ENCODE peak calls at places on chromosomes 7 and 10, in ten cellular contexts. C is pancreas; S is OCI-LY7; X is left ventricle myocardium inferior; M is endothelial cell of umbilical vein; H is CD8-positive, alpha-beta T cell; V is A549; D is esophagus squamous epithelium; N is aorta; I is MG63. R is an unnamed sample.
A peak's percentile ranks its signal among the peaks of the same experiment; 100 is the strongest.

GRCh38 chr7:823639-824038 is 8.6 kb upstream of the SUN1 start:
- DNase-seq in C (no peak), S (no peak), X (no peak), M (peak; percentile 21), H (no peak), V (no peak), D (no peak), N (peak; percentile 32), I (no peak), R (no peak)

GRCh38 chr10:94125856-94126255 is 132.1 kb downstream of the PLCE1 start:
- DNase-seq in C (no peak), S (no peak), X (no peak), M (no peak), H (no peak), V (no peak), D (no peak), N (no peak), I (no peak), R (no peak)

GRCh38 chr10:134743-135600 is at the start of gene ZMYND11:
- DNase-seq in C (peak; percentile 73), S (peak; percentile 51), X (peak; percentile 76), M (peak; percentile 54), H (peak; percentile 72), V (no peak), D (no peak), N (peak; percentile 76), I (peak; percentile 72), R (peak; percentile 64)

GRCh38 chr7:46322937-46323336 is 401.9 kb upstream of the IGFBP3 start:
- DNase-seq in C (no peak), S (no peak), X (no peak), M (no peak), H (no peak), V (no peak), D (no peak), N (no peak), I (no peak), R (no peak)

GRCh38 chr10:132468201-132468600 is 69.4 kb upstream of the INPP5A start:
- DNase-seq in C (no peak), S (no peak), X (peak; percentile 5), M (no peak), H (no peak), V (no peak), D (no peak), N (no peak), I (no peak), R (no peak)

GRCh38 chr7:28044825-28045224 is 135.8 kb downstream of the JAZF1 start:
- DNase-seq in C (no peak), S (no peak), X (no peak), M (no peak), H (no peak), V (no peak), D (no peak), N (no peak), I (no peak), R (no peak)

GRCh38 chr10:97780991-97781540 is 9.3 kb upstream of the SFRP5 start:
- DNase-seq in C (no peak), S (no peak), X (no peak), M (no peak), H (no peak), V (no peak), D (no peak), N (no peak), I (peak; percentile 19), R (no peak)

GRCh38 chr10:100081075-100082001 is at the start of gene CPN1:
- DNase-seq in C (no peak), S (no peak), X (no peak), M (no peak), H (no peak), V (no peak), D (no peak), N (no peak), I (no peak), R (no peak)

GRCh38 chr10:86668297-86669165 is at the start of gene LDB3:
- DNase-seq in C (no peak), S (peak; percentile 87), X (peak; percentile 80), M (no peak), H (no peak), V (no peak), D (no peak), N (peak; percentile 85), I (peak; percentile 58), R (no peak)

GRCh38 chr10:114347191-114347739 is 57.0 kb downstream of the AFAP1L2 start:
- DNase-seq in C (no peak), S (no peak), X (no peak), M (no peak), H (no peak), V (no peak), D (no peak), N (no peak), I (no peak), R (no peak)

GRCh38 chr7:132500727-132501410 is 75.4 kb downstream of the PLXNA4 start:
- DNase-seq in C (no peak), S (no peak), X (peak; percentile 71), M (peak; percentile 95), H (no peak), V (no peak), D (no peak), N (peak; percentile 86), I (peak; percentile 54), R (no peak)

GRCh38 chr10:124560377-124560776 is 98.8 kb downstream of the LHPP start:
- DNase-seq in C (no peak), S (no peak), X (peak; percentile 65), M (no peak), H (no peak), V (no peak), D (no peak), N (peak; percentile 75), I (no peak), R (no peak)

GRCh38 chr10:63072951-63073350 is 60.2 kb upstream of the NRBF2 start:
- DNase-seq in C (no peak), S (no peak), X (no peak), M (no peak), H (no peak), V (no peak), D (no peak), N (no peak), I (no peak), R (no peak)

GRCh38 chr10:30980951-30981616 is 50.6 kb downstream of the ZNF438 start:
- DNase-seq in C (peak; percentile 66), S (no peak), X (peak; percentile 53), M (peak; percentile 91), H (no peak), V (no peak), D (no peak), N (no peak), I (peak; percentile 67), R (no peak)

DNA sequence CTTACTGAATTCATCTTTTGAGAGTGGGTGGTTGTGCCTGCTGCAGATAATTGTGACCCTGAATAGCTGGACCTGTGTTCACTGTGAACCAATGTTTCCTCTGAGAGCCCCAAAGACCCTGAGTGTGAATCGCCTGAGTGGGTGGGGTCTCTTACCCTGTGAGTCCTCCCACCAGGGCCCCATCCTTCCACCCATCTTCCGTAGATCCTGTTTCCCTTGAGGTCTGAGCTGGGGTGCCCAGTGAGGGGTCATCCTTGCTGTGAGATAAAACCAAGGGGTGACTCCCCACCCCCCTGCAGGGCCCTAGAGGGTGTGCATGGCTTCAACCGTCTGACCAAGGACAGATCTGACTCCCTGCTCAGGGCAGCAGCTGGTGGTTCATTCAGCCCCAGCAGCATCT is 78.0 kb upstream of the ZNF479 start:
- DNase-seq in C (no peak), S (no peak), X (no peak), M (no peak), H (no peak), V (no peak), D (no peak), N (no peak), I (no peak), R (no peak)
- H3K9me3 ChIP-seq in C (no peaks in the 10 kb centered on the region), S (no peaks in the 10 kb centered on the region), X (peaks cover 56% of the 10 kb centered on the region), M (peaks cover 3% of the 10 kb centered on the region), H (no peaks in the 10 kb centered on the region), V (peaks cover 3% of the 10 kb centered on the region), D (peaks cover 12% of the 10 kb centered on the region), N (no peaks in the 10 kb centered on the region), I (no peaks in the 10 kb centered on the region), R (no peaks in the 10 kb centered on the region)

DNA sequence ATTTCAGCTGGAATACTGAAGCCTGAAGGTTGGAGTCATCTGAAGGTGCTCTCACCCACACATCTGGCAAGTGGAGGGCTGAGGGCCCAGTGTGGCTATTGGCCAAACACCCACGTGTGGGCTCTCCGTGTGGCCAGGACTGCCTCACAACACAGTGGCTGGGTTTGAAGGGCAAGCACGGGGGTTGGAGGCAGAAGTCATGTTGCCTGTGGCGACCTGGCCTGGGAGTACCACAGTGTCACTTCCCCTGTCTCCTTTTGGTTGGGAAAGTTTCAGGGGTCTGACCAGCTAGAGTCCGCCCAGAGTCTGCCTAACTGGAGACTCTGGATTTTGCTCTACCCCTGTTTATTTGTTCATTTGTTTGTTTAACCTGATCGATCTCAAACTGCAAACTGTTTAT is 169.5 kb downstream of the DNAJB6 start:
- DNase-seq in C (no peak), S (no peak), X (no peak), M (no peak), H (no peak), V (no peak), D (no peak), N (no peak), I (no peak), R (no peak)
- H3K9me3 ChIP-seq in C (no peaks in the 10 kb centered on the region), S (no peaks in the 10 kb centered on the region), X (peaks cover 33% of the 10 kb centered on the region), M (no peaks in the 10 kb centered on the region), H (no peaks in the 10 kb centered on the region), V (peaks cover 16% of the 10 kb centered on the region), D (no peaks in the 10 kb centered on the region), N (no peaks in the 10 kb centered on the region), I (no peaks in the 10 kb centered on the region), R (no peaks in the 10 kb centered on the region)

DNA sequence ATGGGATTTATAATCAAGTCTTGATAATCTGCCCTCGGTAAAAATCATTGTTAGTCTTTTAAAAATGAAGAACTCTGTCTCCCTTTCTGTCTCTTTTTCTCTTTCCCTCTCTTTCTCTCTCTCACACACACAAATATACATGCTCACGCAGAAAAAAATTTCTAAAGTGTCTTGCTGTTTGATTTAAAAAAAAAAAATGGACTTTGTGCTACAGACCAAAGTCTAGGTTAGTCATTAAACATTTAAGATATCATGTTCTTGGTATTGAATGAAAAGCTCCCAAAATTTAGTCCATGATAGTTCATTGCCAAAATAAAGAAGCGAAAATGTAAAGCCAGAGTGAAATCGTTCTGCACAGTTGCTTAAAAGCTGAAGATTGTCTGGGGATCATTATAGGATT is 665.8 kb downstream of the SORCS1 start:
- DNase-seq in C (no peak), S (no peak), X (no peak), M (no peak), H (no peak), V (no peak), D (no peak), N (no peak), I (no peak), R (no peak)
- H3K9me3 ChIP-seq in C (no peaks in the 10 kb centered on the region), S (no peaks in the 10 kb centered on the region), X (no peaks in the 10 kb centered on the region), M (no peaks in the 10 kb centered on the region), H (no peaks in the 10 kb centered on the region), V (no peaks in the 10 kb centered on the region), D (no peaks in the 10 kb centered on the region), N (no peaks in the 10 kb centered on the region), I (no peaks in the 10 kb centered on the region), R (no peaks in the 10 kb centered on the region)

DNA sequence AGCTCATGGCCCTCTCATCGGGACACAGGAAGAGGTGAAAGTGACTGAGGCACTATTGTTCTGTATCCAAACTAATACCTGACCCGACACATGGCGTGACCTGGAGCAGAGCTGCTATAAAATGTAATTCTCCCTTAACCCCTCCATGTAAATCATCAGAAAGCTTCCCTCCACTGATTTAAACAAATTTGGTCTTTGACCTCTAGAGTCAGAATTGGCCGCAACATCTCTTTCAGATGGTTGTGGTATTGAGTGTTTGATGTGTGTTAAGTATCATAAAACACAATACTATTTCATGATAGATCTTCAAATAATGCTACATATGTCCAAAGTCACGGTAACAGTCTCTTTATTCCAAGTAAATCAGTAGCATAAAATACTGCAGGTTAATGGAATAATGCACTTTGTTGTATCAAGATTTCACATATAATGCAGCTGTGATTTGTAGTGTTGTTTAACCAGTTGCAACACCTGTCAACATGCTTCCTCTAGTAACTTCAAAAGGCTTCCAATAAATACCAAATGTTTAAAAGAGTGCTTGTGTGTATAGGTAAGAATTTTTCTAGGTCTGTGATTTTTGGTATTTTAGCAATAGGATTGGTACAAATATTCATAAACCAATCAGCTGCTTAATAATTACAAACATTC is 144.3 kb downstream of the AGMO start:
- DNase-seq in C (no peak), S (no peak), X (no peak), M (no peak), H (no peak), V (no peak), D (no peak), N (no peak), I (no peak), R (no peak)
- H3K9me3 ChIP-seq in C (no peaks in the 10 kb centered on the region), S (no peaks in the 10 kb centered on the region), X (peaks cover 18% of the 10 kb centered on the region), M (no peaks in the 10 kb centered on the region), H (no peaks in the 10 kb centered on the region), V (no peaks in the 10 kb centered on the region), D (no peaks in the 10 kb centered on the region), N (no peaks in the 10 kb centered on the region), I (no peaks in the 10 kb centered on the region), R (no peaks in the 10 kb centered on the region)

R was measured in T-helper 17 cell.